ENCODE peak calls at places on chromosomes 5 and 9, in four cellular contexts. One of them, this sample, is unnamed.

GRCh38 chr5:135993248-135993893 is 35.4 kb upstream of the TGFBI start:
- DNase-seq in cardiac muscle cell: no peak
- DNase-seq in sigmoid colon: no peak
- DNase-seq in A549: no peak
- DNase-seq in this sample: no peak

GRCh38 chr9:97904725-97905124 is 17.6 kb downstream of the TRMO start:
- DNase-seq in cardiac muscle cell: no peak
- DNase-seq in sigmoid colon: no peak
- DNase-seq in A549: no peak
- DNase-seq in this sample: no peak

GRCh38 chr9:127140842-127141675 is 18.6 kb upstream of the ANGPTL2 start:
- DNase-seq in cardiac muscle cell: no peak
- DNase-seq in sigmoid colon: no peak
- DNase-seq in A549: no peak
- DNase-seq in this sample: no peak

GRCh38 chr9:108963459-108964143 is 29.4 kb downstream of the ABITRAM start:
- DNase-seq in cardiac muscle cell: peak
- DNase-seq in sigmoid colon: no peak
- DNase-seq in A549: no peak
- DNase-seq in this sample: no peak

GRCh38 chr9:121700165-121700830 is 48.9 kb downstream of the DAB2IP start:
- DNase-seq in cardiac muscle cell: peak
- DNase-seq in sigmoid colon: peak
- DNase-seq in A549: peak
- DNase-seq in this sample: peak

GRCh38 chr9:133505186-133505830 is 19.5 kb downstream of the MYMK start:
- DNase-seq in cardiac muscle cell: peak
- DNase-seq in sigmoid colon: no peak
- DNase-seq in A549: no peak
- DNase-seq in this sample: no peak

GRCh38 chr9:136228107-136228875 is 17.3 kb downstream of the QSOX2 start:
- DNase-seq in cardiac muscle cell: peak
- DNase-seq in sigmoid colon: no peak
- DNase-seq in A549: peak
- DNase-seq in this sample: peak

GRCh38 chr9:92671323-92671722 is 1.4 kb upstream of the IPPK start:
- DNase-seq in cardiac muscle cell: peak
- DNase-seq in sigmoid colon: no peak
- DNase-seq in A549: peak
- DNase-seq in this sample: peak

GRCh38 chr5:116472274-116472673 is 102.3 kb downstream of the SEMA6A start:
- DNase-seq in cardiac muscle cell: no peak
- DNase-seq in sigmoid colon: no peak
- DNase-seq in A549: no peak
- DNase-seq in this sample: no peak

GRCh38 chr9:5488616-5489015 is 21.7 kb upstream of the PDCD1LG2 start:
- DNase-seq in cardiac muscle cell: peak
- DNase-seq in sigmoid colon: no peak
- DNase-seq in A549: no peak
- DNase-seq in this sample: no peak

GRCh38 chr5:151224372-151224771 is 480 bp upstream of the CCDC69 start:
- DNase-seq in cardiac muscle cell: no peak
- DNase-seq in sigmoid colon: peak
- DNase-seq in A549: no peak
- DNase-seq in this sample: no peak

GRCh38 chr5:6194906-6195612 is 183.3 kb downstream of the MED10 start:
- DNase-seq in cardiac muscle cell: no peak
- DNase-seq in sigmoid colon: no peak
- DNase-seq in A549: no peak
- DNase-seq in this sample: no peak

GRCh38 chr9:38393128-38393809 is 767 bp downstream of the ALDH1B1 start:
- DNase-seq in cardiac muscle cell: peak
- DNase-seq in sigmoid colon: no peak
- DNase-seq in A549: peak
- DNase-seq in this sample: no peak

GRCh38 chr9:84617415-84617814 is 52.1 kb upstream of the NTRK2 start:
- DNase-seq in cardiac muscle cell: no peak
- DNase-seq in sigmoid colon: no peak
- DNase-seq in A549: no peak
- DNase-seq in this sample: no peak

GRCh38 chr5:65050826-65051498 is 282.2 kb downstream of the CWC27 start:
- DNase-seq in cardiac muscle cell: peak
- DNase-seq in sigmoid colon: no peak
- DNase-seq in A549: no peak
- DNase-seq in this sample: no peak

GRCh38 chr5:120449501-120449900 is 14.6 kb upstream of the PRR16 start:
- DNase-seq in cardiac muscle cell: no peak
- DNase-seq in sigmoid colon: no peak
- DNase-seq in A549: no peak
- DNase-seq in this sample: no peak

GRCh38 chr5:57450991-57451876 is 31.4 kb downstream of the ACTBL2 start:
- DNase-seq in cardiac muscle cell: peak
- DNase-seq in sigmoid colon: no peak
- DNase-seq in A549: no peak
- DNase-seq in this sample: no peak

GRCh38 chr9:110531776-110532175 is 47.8 kb downstream of the SVEP1 start:
- DNase-seq in cardiac muscle cell: peak
- DNase-seq in sigmoid colon: no peak
- DNase-seq in A549: no peak
- DNase-seq in this sample: no peak

GRCh38 chr5:137954131-137954879 is 65.0 kb downstream of the PKD2L2 start:
- DNase-seq in cardiac muscle cell: peak
- DNase-seq in sigmoid colon: peak
- DNase-seq in A549: peak
- DNase-seq in this sample: peak

GRCh38 chr5:138951091-138951985 is 76.2 kb upstream of the LRRTM2 start:
- DNase-seq in cardiac muscle cell: no peak
- DNase-seq in sigmoid colon: peak
- DNase-seq in A549: no peak
- DNase-seq in this sample: no peak

GRCh38 chr9:27090716-27091115 is 18.3 kb upstream of the TEK start:
- DNase-seq in cardiac muscle cell: no peak
- DNase-seq in sigmoid colon: no peak
- DNase-seq in A549: no peak
- DNase-seq in this sample: no peak

GRCh38 chr9:16879416-16879815 is 8.9 kb upstream of the BNC2 start:
- DNase-seq in cardiac muscle cell: peak
- DNase-seq in sigmoid colon: no peak
- DNase-seq in A549: no peak
- DNase-seq in this sample: no peak

GRCh38 chr9:116501871-116502270 is 185.2 kb upstream of the TRIM32 start:
- DNase-seq in cardiac muscle cell: no peak
- DNase-seq in sigmoid colon: no peak
- DNase-seq in A549: peak
- DNase-seq in this sample: peak

GRCh38 chr5:40477856-40478546 is 201.7 kb upstream of the PTGER4 start:
- DNase-seq in cardiac muscle cell: no peak
- DNase-seq in sigmoid colon: peak
- DNase-seq in A549: no peak
- DNase-seq in this sample: peak

GRCh38 chr9:123131258-123131657 is 97.8 kb downstream of the GPR21 start:
- DNase-seq in cardiac muscle cell: peak
- DNase-seq in sigmoid colon: no peak
- DNase-seq in A549: no peak
- DNase-seq in this sample: no peak

GRCh38 chr9:4114569-4115505 is 185.0 kb downstream of the GLIS3 start:
- DNase-seq in cardiac muscle cell: peak
- DNase-seq in sigmoid colon: no peak
- DNase-seq in A549: no peak
- DNase-seq in this sample: no peak
- H3K27ac ChIP-seq in cardiac muscle cell: no peak
- H3K27ac ChIP-seq in sigmoid colon: no peak
- H3K27ac ChIP-seq in A549: no peak
- H3K27ac ChIP-seq in this sample: no peak

DNA sequence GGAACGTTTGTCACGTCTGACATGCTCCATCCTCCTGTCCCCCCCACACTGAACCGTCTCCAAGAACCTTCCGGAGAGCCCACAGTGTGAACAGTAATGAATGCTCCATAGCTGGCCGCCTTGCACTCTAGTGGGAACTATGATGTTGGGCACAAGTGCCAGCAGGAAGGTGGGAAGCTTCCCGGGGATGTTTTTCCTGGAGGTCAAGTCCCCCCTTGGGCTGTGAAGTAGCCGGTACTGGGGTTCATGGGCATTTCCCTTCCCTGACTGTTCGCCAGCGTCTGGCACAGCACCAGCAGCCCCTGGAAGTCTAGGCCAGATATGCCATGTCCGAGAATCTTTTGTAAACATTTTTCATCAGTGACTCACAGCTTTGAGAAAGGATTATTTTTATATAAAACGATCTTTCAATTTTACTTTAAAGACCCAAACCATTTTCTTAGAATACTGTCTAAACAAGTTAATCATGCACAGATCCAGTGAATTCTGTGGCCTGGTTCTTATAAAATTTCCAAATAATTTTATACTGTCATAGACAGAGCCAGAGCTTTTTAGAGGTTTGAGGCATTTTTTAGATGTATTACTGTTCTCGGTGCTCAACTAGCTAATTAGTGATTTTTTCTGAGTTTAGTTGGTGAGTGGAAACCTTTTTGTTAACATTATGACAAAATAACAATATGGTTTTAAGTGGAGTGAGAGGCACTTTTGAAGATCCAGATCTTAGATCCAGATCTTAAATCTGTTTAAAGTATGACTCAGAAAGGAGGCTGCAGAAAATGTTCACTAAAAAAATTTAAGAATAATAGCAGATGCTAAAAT is 11.6 kb downstream of the ABL1 start:
- DNase-seq in cardiac muscle cell: peak
- DNase-seq in sigmoid colon: peak
- DNase-seq in A549: peak
- DNase-seq in this sample: no peak
- H3K27ac ChIP-seq in cardiac muscle cell: peak
- H3K27ac ChIP-seq in sigmoid colon: peak
- H3K27ac ChIP-seq in A549: peak
- H3K27ac ChIP-seq in this sample: peak

GRCh38 chr9:134622896-134623407 is 18.7 kb upstream of the COL5A1 start:
- DNase-seq in cardiac muscle cell: no peak
- DNase-seq in sigmoid colon: no peak
- DNase-seq in A549: no peak
- DNase-seq in this sample: no peak

GRCh38 chr9:134625361-134626140 is 16.1 kb upstream of the COL5A1 start:
- DNase-seq in cardiac muscle cell: peak
- DNase-seq in sigmoid colon: no peak
- DNase-seq in A549: no peak
- DNase-seq in this sample: no peak

GRCh38 chr9:134623408-134624066 is 18.1 kb upstream of the COL5A1 start:
- DNase-seq in cardiac muscle cell: no peak
- DNase-seq in sigmoid colon: peak
- DNase-seq in A549: no peak
- DNase-seq in this sample: no peak

GRCh38 chr9:134624827-134625181 is 16.8 kb upstream of the COL5A1 start:
- DNase-seq in cardiac muscle cell: peak
- DNase-seq in sigmoid colon: peak
- DNase-seq in A549: peak
- DNase-seq in this sample: no peak

DNA sequence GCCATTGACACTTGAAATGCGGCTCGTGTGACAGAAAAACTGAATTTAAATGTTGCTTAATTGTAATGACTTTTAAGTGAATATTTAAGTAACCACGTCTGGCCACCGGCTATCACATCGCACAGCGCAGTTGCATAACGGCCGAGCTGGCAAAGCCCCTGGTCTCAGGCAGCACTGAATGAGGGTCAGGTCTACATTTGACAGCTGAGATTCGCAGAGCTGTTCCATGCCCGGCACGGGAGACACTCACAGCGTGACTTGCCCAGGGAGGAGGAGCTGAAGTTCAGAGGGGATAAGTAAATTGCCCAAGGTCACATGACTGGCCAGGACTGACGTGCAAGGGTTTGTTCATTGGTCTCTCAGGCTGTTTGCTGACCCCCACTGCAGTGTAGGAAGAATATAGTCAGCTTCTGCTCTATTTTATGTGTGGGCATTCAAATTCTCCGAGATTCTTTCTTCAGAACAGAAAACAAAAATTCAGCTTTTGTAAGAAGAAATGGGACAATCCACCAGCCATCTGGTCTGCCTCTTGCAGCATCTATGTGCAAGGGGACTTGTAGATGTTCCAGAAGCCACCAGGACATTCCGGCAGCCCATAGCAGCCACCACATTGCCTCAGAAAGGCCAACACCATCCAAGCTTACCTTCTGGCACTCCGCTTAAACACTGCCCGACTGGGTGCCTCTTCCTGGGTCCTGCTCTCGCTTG is 17.3 kb upstream of the COL5A1 start:
- DNase-seq in cardiac muscle cell: no peak
- DNase-seq in sigmoid colon: peak
- DNase-seq in A549: no peak
- DNase-seq in this sample: no peak
- H3K27ac ChIP-seq in cardiac muscle cell: no peak
- H3K27ac ChIP-seq in sigmoid colon: no peak
- H3K27ac ChIP-seq in A549: peak
- H3K27ac ChIP-seq in this sample: no peak

GRCh38 chr5:112707187-112708179 is 30.2 kb upstream of the APC start:
- DNase-seq in cardiac muscle cell: peak
- DNase-seq in sigmoid colon: peak
- DNase-seq in A549: peak
- DNase-seq in this sample: peak

GRCh38 chr5:112706446-112707016 is 31.2 kb upstream of the APC start:
- DNase-seq in cardiac muscle cell: no peak
- DNase-seq in sigmoid colon: no peak
- DNase-seq in A549: no peak
- DNase-seq in this sample: no peak

GRCh38 chr5:112709416-112709815 is 28.3 kb upstream of the APC start:
- DNase-seq in cardiac muscle cell: no peak
- DNase-seq in sigmoid colon: no peak
- DNase-seq in A549: no peak
- DNase-seq in this sample: no peak

DNA sequence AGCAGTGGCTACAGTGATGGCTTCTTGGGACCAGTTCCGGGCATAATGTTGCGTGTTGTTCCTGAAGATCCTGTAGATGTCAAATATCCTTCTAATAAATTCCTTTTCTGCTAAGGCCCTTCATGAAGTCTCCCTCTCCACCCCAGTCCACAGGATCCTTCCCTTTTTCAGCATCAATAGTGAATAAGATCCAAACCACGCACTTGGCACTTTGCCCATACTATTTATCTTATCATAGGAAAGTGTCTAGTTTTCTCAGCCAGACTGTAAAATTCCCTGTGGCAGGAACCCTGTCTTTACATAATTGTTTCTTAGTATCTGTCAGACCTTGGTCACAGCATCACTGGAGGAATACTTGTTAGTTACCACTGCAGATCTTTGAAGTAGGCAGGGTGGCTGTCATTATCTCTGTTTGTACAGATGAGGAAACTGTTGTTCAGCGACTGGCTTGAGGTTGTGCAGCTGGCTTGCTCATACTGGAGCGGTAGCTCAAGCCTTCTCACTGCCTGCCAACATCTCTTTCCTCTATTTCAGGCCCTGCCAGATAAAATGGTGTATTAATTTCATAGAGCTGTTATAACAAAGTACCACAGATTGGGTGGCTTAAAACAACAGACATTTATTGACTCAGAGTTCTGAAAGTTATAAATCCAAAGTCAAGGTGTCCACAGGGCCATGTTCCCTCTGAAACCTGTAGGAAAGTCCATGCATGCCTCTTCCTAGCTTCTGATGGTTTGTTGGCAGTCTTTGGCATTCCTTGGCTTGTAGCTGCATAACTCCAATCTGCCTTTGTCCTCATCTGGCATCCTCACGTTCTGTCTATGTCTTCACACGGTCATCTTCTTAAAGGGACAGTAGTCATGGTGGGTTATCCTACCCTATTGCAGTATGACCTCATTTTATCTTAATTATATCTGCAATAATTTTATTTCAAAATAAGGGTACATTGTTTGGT is 33.5 kb upstream of the APC start:
- DNase-seq in cardiac muscle cell: peak
- DNase-seq in sigmoid colon: no peak
- DNase-seq in A549: no peak
- DNase-seq in this sample: no peak
- H3K27ac ChIP-seq in cardiac muscle cell: no peak
- H3K27ac ChIP-seq in sigmoid colon: peak
- H3K27ac ChIP-seq in A549: no peak
- H3K27ac ChIP-seq in this sample: no peak